ENCODE peak calls at places on chromosomes 13 and 19, in seven cellular contexts. One of them, this sample, is unnamed.
A peak's percentile ranks its signal among the peaks of the same experiment; 100 is the strongest.

GRCh38 chr13:94682229-94682628 is 30.1 kb downstream of the SOX21 start:
- DNase-seq in heart right ventricle: no peak
- DNase-seq in nephron progenitor cell: no peak
- DNase-seq in ovary: no peak
- DNase-seq in endothelial cell: no peak
- DNase-seq in thoracic aorta: no peak
- DNase-seq in uterus: no peak
- DNase-seq in this sample: no peak

GRCh38 chr13:41520699-41521630 is 63.6 kb downstream of the RGCC start:
- DNase-seq in heart right ventricle: no peak
- DNase-seq in nephron progenitor cell: no peak
- DNase-seq in ovary: no peak
- DNase-seq in endothelial cell: no peak
- DNase-seq in thoracic aorta: no peak
- DNase-seq in uterus: no peak
- DNase-seq in this sample: no peak

GRCh38 chr13:111269508-111269907 is 50.9 kb upstream of the TEX29 start:
- DNase-seq in heart right ventricle: no peak
- DNase-seq in nephron progenitor cell: no peak
- DNase-seq in ovary: no peak
- DNase-seq in endothelial cell: no peak
- DNase-seq in thoracic aorta: no peak
- DNase-seq in uterus: no peak
- DNase-seq in this sample: no peak

GRCh38 chr13:106691251-106691650 is 123.3 kb upstream of the ARGLU1 start:
- DNase-seq in heart right ventricle: no peak
- DNase-seq in nephron progenitor cell: no peak
- DNase-seq in ovary: no peak
- DNase-seq in endothelial cell: no peak
- DNase-seq in thoracic aorta: no peak
- DNase-seq in uterus: no peak
- DNase-seq in this sample: no peak

GRCh38 chr13:113552079-113552478 is 32.5 kb upstream of the TFDP1 start:
- DNase-seq in heart right ventricle: no peak
- DNase-seq in nephron progenitor cell: no peak
- DNase-seq in ovary: no peak
- DNase-seq in endothelial cell: no peak
- DNase-seq in thoracic aorta: no peak
- DNase-seq in uterus: no peak
- DNase-seq in this sample: no peak

GRCh38 chr13:99527346-99527745 is 26.1 kb downstream of the TM9SF2 start:
- DNase-seq in heart right ventricle: no peak
- DNase-seq in nephron progenitor cell: no peak
- DNase-seq in ovary: no peak
- DNase-seq in endothelial cell: no peak
- DNase-seq in thoracic aorta: no peak
- DNase-seq in uterus: no peak
- DNase-seq in this sample: no peak

GRCh38 chr13:48975101-48975925 is at the start of gene FNDC3A:
- DNase-seq in heart right ventricle: peak; percentile 23
- DNase-seq in nephron progenitor cell: peak; percentile 86
- DNase-seq in ovary: peak; percentile 44
- DNase-seq in endothelial cell: peak; percentile 73
- DNase-seq in thoracic aorta: no peak
- DNase-seq in uterus: peak; percentile 49
- DNase-seq in this sample: no peak

GRCh38 chr19:52248256-52248655 is 21.1 kb upstream of the ZNF766 start:
- DNase-seq in heart right ventricle: peak; percentile 38
- DNase-seq in nephron progenitor cell: peak; percentile 6
- DNase-seq in ovary: peak; percentile 49
- DNase-seq in endothelial cell: peak; percentile 36
- DNase-seq in thoracic aorta: no peak
- DNase-seq in uterus: no peak
- DNase-seq in this sample: no peak

GRCh38 chr19:14686411-14686810 is 3.4 kb upstream of the ZNF333 start:
- DNase-seq in heart right ventricle: no peak
- DNase-seq in nephron progenitor cell: no peak
- DNase-seq in ovary: no peak
- DNase-seq in endothelial cell: no peak
- DNase-seq in thoracic aorta: no peak
- DNase-seq in uterus: no peak
- DNase-seq in this sample: no peak

GRCh38 chr13:76856141-76856571 is 30.0 kb downstream of the KCTD12 start:
- DNase-seq in heart right ventricle: no peak
- DNase-seq in nephron progenitor cell: no peak
- DNase-seq in ovary: no peak
- DNase-seq in endothelial cell: no peak
- DNase-seq in thoracic aorta: no peak
- DNase-seq in uterus: no peak
- DNase-seq in this sample: no peak

GRCh38 chr13:25267715-25268114 is 19.6 kb downstream of the MTMR6 start:
- DNase-seq in heart right ventricle: no peak
- DNase-seq in nephron progenitor cell: no peak
- DNase-seq in ovary: no peak
- DNase-seq in endothelial cell: no peak
- DNase-seq in thoracic aorta: no peak
- DNase-seq in uterus: no peak
- DNase-seq in this sample: no peak

GRCh38 chr19:29564574-29565005 is 38.8 kb downstream of the VSTM2B start:
- DNase-seq in heart right ventricle: no peak
- DNase-seq in nephron progenitor cell: no peak
- DNase-seq in ovary: no peak
- DNase-seq in endothelial cell: no peak
- DNase-seq in thoracic aorta: no peak
- DNase-seq in uterus: no peak
- DNase-seq in this sample: no peak

GRCh38 chr13:91978571-91978970 is 580.1 kb downstream of the GPC5 start:
- DNase-seq in heart right ventricle: no peak
- DNase-seq in nephron progenitor cell: no peak
- DNase-seq in ovary: no peak
- DNase-seq in endothelial cell: no peak
- DNase-seq in thoracic aorta: no peak
- DNase-seq in uterus: no peak
- DNase-seq in this sample: no peak

GRCh38 chr13:25882732-25883357 is 169.0 kb downstream of the SHISA2 start:
- DNase-seq in heart right ventricle: no peak
- DNase-seq in nephron progenitor cell: no peak
- DNase-seq in ovary: no peak
- DNase-seq in endothelial cell: no peak
- DNase-seq in thoracic aorta: no peak
- DNase-seq in uterus: no peak
- DNase-seq in this sample: no peak

GRCh38 chr19:54257116-54257480 is at the start of gene LILRB5:
- DNase-seq in heart right ventricle: no peak
- DNase-seq in nephron progenitor cell: no peak
- DNase-seq in ovary: no peak
- DNase-seq in endothelial cell: no peak
- DNase-seq in thoracic aorta: no peak
- DNase-seq in uterus: no peak
- DNase-seq in this sample: no peak

GRCh38 chr13:112971288-112971643 is 2.3 kb downstream of the MCF2L start:
- DNase-seq in heart right ventricle: no peak
- DNase-seq in nephron progenitor cell: no peak
- DNase-seq in ovary: no peak
- DNase-seq in endothelial cell: no peak
- DNase-seq in thoracic aorta: no peak
- DNase-seq in uterus: no peak
- DNase-seq in this sample: no peak

GRCh38 chr19:17526922-17527321 is 15.5 kb downstream of the PGLS start:
- DNase-seq in heart right ventricle: no peak
- DNase-seq in nephron progenitor cell: no peak
- DNase-seq in ovary: no peak
- DNase-seq in endothelial cell: no peak
- DNase-seq in thoracic aorta: no peak
- DNase-seq in uterus: no peak
- DNase-seq in this sample: no peak

GRCh38 chr13:101618440-101619187 is 166.1 kb downstream of the ITGBL1 start:
- DNase-seq in heart right ventricle: no peak
- DNase-seq in nephron progenitor cell: no peak
- DNase-seq in ovary: no peak
- DNase-seq in endothelial cell: no peak
- DNase-seq in thoracic aorta: no peak
- DNase-seq in uterus: no peak
- DNase-seq in this sample: no peak

GRCh38 chr19:46984077-46985010 is 35.3 kb upstream of the NPAS1 start:
- DNase-seq in heart right ventricle: no peak
- DNase-seq in nephron progenitor cell: no peak
- DNase-seq in ovary: no peak
- DNase-seq in endothelial cell: no peak
- DNase-seq in thoracic aorta: no peak
- DNase-seq in uterus: peak; percentile 62
- DNase-seq in this sample: no peak

GRCh38 chr13:79398915-79399314 is 7.1 kb downstream of the RBM26 start:
- DNase-seq in heart right ventricle: no peak
- DNase-seq in nephron progenitor cell: no peak
- DNase-seq in ovary: no peak
- DNase-seq in endothelial cell: no peak
- DNase-seq in thoracic aorta: no peak
- DNase-seq in uterus: no peak
- DNase-seq in this sample: no peak

GRCh38 chr13:101552797-101553196 is 100.3 kb downstream of the ITGBL1 start:
- DNase-seq in heart right ventricle: no peak
- DNase-seq in nephron progenitor cell: no peak
- DNase-seq in ovary: no peak
- DNase-seq in endothelial cell: no peak
- DNase-seq in thoracic aorta: no peak
- DNase-seq in uterus: no peak
- DNase-seq in this sample: no peak

GRCh38 chr13:104422668-104423067 is 1356.5 kb upstream of the SLC10A2 start:
- DNase-seq in heart right ventricle: no peak
- DNase-seq in nephron progenitor cell: no peak
- DNase-seq in ovary: no peak
- DNase-seq in endothelial cell: no peak
- DNase-seq in thoracic aorta: no peak
- DNase-seq in uterus: no peak
- DNase-seq in this sample: no peak

GRCh38 chr13:97005631-97006262 is 11.5 kb upstream of the OXGR1 start:
- DNase-seq in heart right ventricle: no peak
- DNase-seq in nephron progenitor cell: no peak
- DNase-seq in ovary: no peak
- DNase-seq in endothelial cell: no peak
- DNase-seq in thoracic aorta: no peak
- DNase-seq in uterus: no peak
- DNase-seq in this sample: no peak

GRCh38 chr19:3986260-3987041 is 1.2 kb upstream of the EEF2 start:
- DNase-seq in heart right ventricle: peak; percentile 72
- DNase-seq in nephron progenitor cell: peak; percentile 40
- DNase-seq in ovary: peak; percentile 40
- DNase-seq in endothelial cell: no peak
- DNase-seq in thoracic aorta: no peak
- DNase-seq in uterus: no peak
- DNase-seq in this sample: no peak
- TF ChIP-seq CTCF in heart right ventricle: peak; percentile 78
- TF ChIP-seq CTCF in nephron progenitor cell: peak; percentile 39
- TF ChIP-seq CTCF in ovary: peak; percentile 22
- TF ChIP-seq CTCF in endothelial cell: peak; percentile 23
- TF ChIP-seq CTCF in thoracic aorta: peak; percentile 52
- TF ChIP-seq CTCF in uterus: peak; percentile 77
- TF ChIP-seq CTCF in this sample: peak; percentile 49

GRCh38 chr13:22298530-22298929 is 627.7 kb downstream of the FGF9 start:
- DNase-seq in heart right ventricle: no peak
- DNase-seq in nephron progenitor cell: no peak
- DNase-seq in ovary: no peak
- DNase-seq in endothelial cell: no peak
- DNase-seq in thoracic aorta: no peak
- DNase-seq in uterus: no peak
- DNase-seq in this sample: no peak
- TF ChIP-seq CTCF in heart right ventricle: no peak
- TF ChIP-seq CTCF in nephron progenitor cell: no peak
- TF ChIP-seq CTCF in ovary: no peak
- TF ChIP-seq CTCF in endothelial cell: no peak
- TF ChIP-seq CTCF in thoracic aorta: no peak
- TF ChIP-seq CTCF in uterus: no peak
- TF ChIP-seq CTCF in this sample: no peak

DNA sequence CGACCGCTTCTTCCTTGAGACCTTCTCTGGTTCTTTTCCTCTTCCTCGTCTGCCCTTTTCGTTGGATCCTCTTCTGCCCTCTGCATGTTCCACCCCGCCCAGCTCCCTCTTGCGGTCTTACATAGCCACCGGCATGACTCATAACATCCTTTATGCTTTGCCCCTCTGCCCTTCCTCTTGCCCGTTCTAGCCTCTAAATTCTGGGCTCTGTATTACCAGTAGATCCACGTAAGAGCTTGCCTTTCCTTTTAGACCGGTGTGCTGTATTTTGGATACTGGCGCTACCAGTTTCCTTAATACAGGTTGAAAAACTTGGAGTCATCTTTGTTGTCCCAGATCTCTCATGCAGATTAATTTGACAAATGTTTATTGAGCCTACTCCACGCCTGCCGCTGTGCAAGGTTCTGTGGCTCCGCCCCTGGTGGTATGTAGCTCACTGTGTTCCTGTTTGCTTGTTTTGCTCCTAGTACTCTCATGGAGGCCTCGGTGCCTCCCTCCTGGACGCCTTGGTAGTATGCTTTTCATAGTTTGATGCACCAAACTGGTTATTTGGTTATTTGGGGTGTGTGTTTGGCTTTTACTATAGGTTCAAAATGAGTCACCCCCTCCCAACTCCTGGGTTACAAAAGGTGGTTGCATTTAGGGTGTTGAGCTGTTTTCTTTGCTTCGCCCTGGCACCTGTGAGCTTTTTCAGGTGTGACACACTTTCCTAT is 1.7 kb downstream of the GTF3A start:
- DNase-seq in heart right ventricle: peak; percentile 75
- DNase-seq in nephron progenitor cell: peak; percentile 40
- DNase-seq in ovary: peak; percentile 41
- DNase-seq in endothelial cell: peak; percentile 41
- DNase-seq in thoracic aorta: peak; percentile 30
- DNase-seq in uterus: peak; percentile 54
- DNase-seq in this sample: peak; percentile 65
- TF ChIP-seq CTCF in heart right ventricle: peak; percentile 55
- TF ChIP-seq CTCF in nephron progenitor cell: peak; percentile 29
- TF ChIP-seq CTCF in ovary: no peak
- TF ChIP-seq CTCF in endothelial cell: no peak
- TF ChIP-seq CTCF in thoracic aorta: no peak
- TF ChIP-seq CTCF in uterus: peak; percentile 25
- TF ChIP-seq CTCF in this sample: peak; percentile 40

GRCh38 chr13:36131931-36132297 is 732 bp upstream of the DCLK1 start:
- DNase-seq in heart right ventricle: peak; percentile 57
- DNase-seq in nephron progenitor cell: no peak
- DNase-seq in ovary: peak; percentile 31
- DNase-seq in endothelial cell: no peak
- DNase-seq in thoracic aorta: no peak
- DNase-seq in uterus: peak; percentile 49
- DNase-seq in this sample: no peak

GRCh38 chr13:36131215-36131930 is at the start of gene DCLK1:
- DNase-seq in heart right ventricle: peak; percentile 54
- DNase-seq in nephron progenitor cell: peak; percentile 79
- DNase-seq in ovary: peak; percentile 78
- DNase-seq in endothelial cell: peak; percentile 45
- DNase-seq in thoracic aorta: no peak
- DNase-seq in uterus: peak; percentile 62
- DNase-seq in this sample: no peak

GRCh38 chr13:36135876-36136275 is 4.7 kb upstream of the DCLK1 start:
- DNase-seq in heart right ventricle: no peak
- DNase-seq in nephron progenitor cell: no peak
- DNase-seq in ovary: no peak
- DNase-seq in endothelial cell: no peak
- DNase-seq in thoracic aorta: no peak
- DNase-seq in uterus: no peak
- DNase-seq in this sample: no peak

GRCh38 chr13:36134632-36135031 is 3.5 kb upstream of the DCLK1 start:
- DNase-seq in heart right ventricle: no peak
- DNase-seq in nephron progenitor cell: no peak
- DNase-seq in ovary: no peak
- DNase-seq in endothelial cell: no peak
- DNase-seq in thoracic aorta: no peak
- DNase-seq in uterus: no peak
- DNase-seq in this sample: no peak

GRCh38 chr13:36133950-36134349 is 2.8 kb upstream of the DCLK1 start:
- DNase-seq in heart right ventricle: no peak
- DNase-seq in nephron progenitor cell: no peak
- DNase-seq in ovary: no peak
- DNase-seq in endothelial cell: no peak
- DNase-seq in thoracic aorta: no peak
- DNase-seq in uterus: no peak
- DNase-seq in this sample: no peak
- TF ChIP-seq CTCF in heart right ventricle: no peak
- TF ChIP-seq CTCF in nephron progenitor cell: no peak
- TF ChIP-seq CTCF in ovary: no peak
- TF ChIP-seq CTCF in endothelial cell: no peak
- TF ChIP-seq CTCF in thoracic aorta: no peak
- TF ChIP-seq CTCF in uterus: no peak
- TF ChIP-seq CTCF in this sample: no peak